ENCODE peak calls at places on chromosomes 7 and 10, in four cellular contexts. L is NT2/D1, T is K562, V is HCT116. J is an unnamed sample.

GRCh38 chr7:47901542-47901941 is 46.7 kb downstream of the PKD1L1 start:
- DNase-seq in L (no peak), T (no peak), V (no peak), J (no peak)

GRCh38 chr7:86961686-86962085 is 97.8 kb downstream of the ELAPOR2 start:
- DNase-seq in L (no peak), T (no peak), V (no peak), J (no peak)

GRCh38 chr7:44615149-44615611 is 8.8 kb downstream of the OGDH start:
- DNase-seq in L (no peak), T (peak), V (no peak), J (no peak)

GRCh38 chr10:31121074-31121685 is 89.5 kb upstream of the ZNF438 start:
- DNase-seq in L (no peak), T (no peak), V (no peak), J (no peak)

GRCh38 chr10:102611514-102612095 is 32.7 kb upstream of the TRIM8 start:
- DNase-seq in L (no peak), T (no peak), V (no peak), J (no peak)

GRCh38 chr7:98354511-98355249 is 46.2 kb downstream of the BAIAP2L1 start:
- DNase-seq in L (no peak), T (no peak), V (peak), J (no peak)

GRCh38 chr7:138527746-138528223 is 67.7 kb downstream of the TRIM24 start:
- DNase-seq in L (no peak), T (peak), V (peak), J (no peak)

GRCh38 chr10:71831646-71832552 is 19.2 kb downstream of the PSAP start:
- DNase-seq in L (no peak), T (no peak), V (no peak), J (no peak)

GRCh38 chr10:56469482-56469881 is 108.4 kb upstream of the ZWINT start:
- DNase-seq in L (no peak), T (no peak), V (no peak), J (no peak)

GRCh38 chr10:77801474-77802238 is 124.9 kb downstream of the DLG5 start:
- DNase-seq in L (no peak), T (no peak), V (no peak), J (peak)

GRCh38 chr10:133183646-133184378 is 23.8 kb downstream of the KNDC1 start:
- DNase-seq in L (no peak), T (no peak), V (no peak), J (no peak)

GRCh38 chr10:7260412-7260900 is 150.4 kb downstream of the SFMBT2 start:
- DNase-seq in L (peak), T (peak), V (peak), J (peak)

GRCh38 chr10:63268139-63268797 is 135.1 kb downstream of the NRBF2 start:
- DNase-seq in L (no peak), T (peak), V (no peak), J (no peak)

GRCh38 chr7:38241071-38241470 is 32.4 kb downstream of the TARP start:
- DNase-seq in L (no peak), T (no peak), V (no peak), J (no peak)

GRCh38 chr10:99976886-99977391 is 32.8 kb downstream of the DNMBP start:
- DNase-seq in L (no peak), T (no peak), V (peak), J (no peak)

GRCh38 chr10:110141747-110142625 is 65.4 kb upstream of the MXI1 start:
- DNase-seq in L (no peak), T (no peak), V (no peak), J (no peak)

GRCh38 chr10:73931767-73932624 is 21.1 kb downstream of the PLAU start:
- DNase-seq in L (no peak), T (peak), V (peak), J (peak)

GRCh38 chr10:90718185-90718584 is 139.7 kb downstream of the HTR7 start:
- DNase-seq in L (no peak), T (no peak), V (no peak), J (no peak)

GRCh38 chr7:1679966-1680730 is 10.1 kb downstream of the ELFN1 start:
- DNase-seq in L (no peak), T (no peak), V (no peak), J (no peak)

GRCh38 chr7:28203498-28204240 is 23.1 kb upstream of the JAZF1 start:
- DNase-seq in L (no peak), T (no peak), V (no peak), J (no peak)

GRCh38 chr7:84975586-84976185 is 211.2 kb downstream of the SEMA3D start:
- DNase-seq in L (no peak), T (no peak), V (no peak), J (no peak)

GRCh38 chr7:27581906-27582305 is 80.8 kb downstream of the HIBADH start:
- DNase-seq in L (no peak), T (no peak), V (no peak), J (no peak)

GRCh38 chr10:90935581-90936292 is 14.8 kb upstream of the ANKRD1 start:
- DNase-seq in L (no peak), T (no peak), V (no peak), J (no peak)

GRCh38 chr7:70303309-70303708 is 705.0 kb downstream of the AUTS2 start:
- DNase-seq in L (no peak), T (no peak), V (no peak), J (no peak)
- TF ChIP-seq ZNF274 in L (no peak), T (no peak), V (no peak), J (no peak)

DNA sequence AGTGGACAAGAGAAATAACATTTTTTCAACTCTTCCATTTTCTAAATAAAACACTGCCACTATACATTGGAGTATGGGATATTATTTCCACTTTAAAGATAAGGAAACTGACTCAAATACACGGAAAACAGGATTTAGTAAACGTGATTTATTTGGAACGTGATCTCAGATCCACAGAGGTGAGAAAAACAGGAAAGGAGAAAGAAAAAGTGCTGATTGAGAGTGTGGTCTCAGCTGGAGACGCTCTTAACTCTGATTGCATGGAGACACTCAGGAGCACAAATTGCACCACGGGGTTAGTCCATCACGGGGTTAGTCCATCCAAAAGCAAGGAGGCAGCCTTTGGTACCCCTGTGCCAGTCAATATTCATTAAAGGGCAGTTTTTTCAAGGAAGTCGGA is 142.5 kb downstream of the GNAT3 start:
- DNase-seq in L (no peak), T (no peak), V (no peak), J (no peak)
- TF ChIP-seq ZNF274 in L (no peak), T (no peak), V (no peak), J (no peak)

DNA sequence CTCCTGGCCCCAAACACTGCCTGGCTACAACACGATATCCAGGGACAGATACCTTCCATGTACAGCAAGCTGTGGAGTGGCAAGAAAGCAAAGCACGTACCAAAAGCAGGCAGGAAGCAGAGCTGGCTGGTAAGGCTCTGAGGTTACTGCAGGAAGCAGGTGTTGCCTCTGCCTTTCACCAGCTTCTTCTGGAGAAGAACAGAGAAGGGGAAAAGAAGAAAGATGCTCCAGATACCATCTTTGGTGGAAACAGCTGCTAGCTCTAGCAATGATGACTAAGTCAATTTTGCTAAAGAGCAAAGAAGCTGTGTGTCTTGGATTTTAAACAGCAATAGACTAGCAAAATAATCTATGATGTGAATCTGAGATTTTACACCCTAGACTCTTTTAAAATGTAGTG is 34.9 kb upstream of the PRSS1 start:
- DNase-seq in L (no peak), T (no peak), V (no peak), J (no peak)
- TF ChIP-seq ZNF274 in L (no peak), T (no peak), V (no peak), J (no peak)

GRCh38 chr10:93565421-93565820 is 1.0 kb upstream of the FFAR4 start:
- DNase-seq in L (no peak), T (no peak), V (no peak), J (no peak)

GRCh38 chr10:93566435-93567276 is at the start of gene FFAR4:
- DNase-seq in L (no peak), T (no peak), V (no peak), J (no peak)

GRCh38 chr10:93570383-93570782 is 3.9 kb downstream of the FFAR4 start:
- DNase-seq in L (no peak), T (no peak), V (no peak), J (no peak)

GRCh38 chr10:93567277-93568104 is 1.0 kb downstream of the FFAR4 start:
- DNase-seq in L (no peak), T (no peak), V (no peak), J (no peak)

GRCh38 chr10:93568105-93568390 is 1.6 kb downstream of the FFAR4 start:
- DNase-seq in L (no peak), T (no peak), V (no peak), J (no peak)
- TF ChIP-seq ZNF274 in L (no peak), T (no peak), V (no peak), J (no peak)

DNA sequence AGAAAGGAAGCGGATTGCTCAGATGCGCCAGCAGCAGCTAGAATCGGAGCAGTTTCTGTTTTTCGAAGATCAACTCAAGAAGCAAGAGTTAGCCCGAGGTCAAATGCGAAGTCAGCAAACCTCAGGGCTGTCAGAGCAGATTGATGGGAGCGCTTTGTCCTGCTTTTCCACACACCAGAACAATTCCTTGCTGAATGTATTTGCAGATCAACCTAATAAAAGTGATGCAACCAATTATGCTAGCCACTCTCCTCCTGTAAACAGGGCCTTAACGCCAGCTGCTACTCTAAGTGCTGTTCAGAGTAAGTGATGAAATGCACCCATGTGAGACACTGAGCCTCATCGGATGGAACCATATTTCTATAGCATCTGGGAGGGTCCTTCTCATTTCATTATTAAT is 33.1 kb downstream of the STAMBPL1 start:
- DNase-seq in L (no peak), T (no peak), V (no peak), J (no peak)
- TF ChIP-seq ZNF274 in L (no peak), T (no peak), V (no peak), J (no peak)

GRCh38 chr10:29032229-29032628 is 256.6 kb upstream of the LYZL1 start:
- DNase-seq in L (no peak), T (no peak), V (no peak), J (no peak)
- TF ChIP-seq ZNF274 in L (no peak), T (no peak), V (no peak), J (no peak)

DNA sequence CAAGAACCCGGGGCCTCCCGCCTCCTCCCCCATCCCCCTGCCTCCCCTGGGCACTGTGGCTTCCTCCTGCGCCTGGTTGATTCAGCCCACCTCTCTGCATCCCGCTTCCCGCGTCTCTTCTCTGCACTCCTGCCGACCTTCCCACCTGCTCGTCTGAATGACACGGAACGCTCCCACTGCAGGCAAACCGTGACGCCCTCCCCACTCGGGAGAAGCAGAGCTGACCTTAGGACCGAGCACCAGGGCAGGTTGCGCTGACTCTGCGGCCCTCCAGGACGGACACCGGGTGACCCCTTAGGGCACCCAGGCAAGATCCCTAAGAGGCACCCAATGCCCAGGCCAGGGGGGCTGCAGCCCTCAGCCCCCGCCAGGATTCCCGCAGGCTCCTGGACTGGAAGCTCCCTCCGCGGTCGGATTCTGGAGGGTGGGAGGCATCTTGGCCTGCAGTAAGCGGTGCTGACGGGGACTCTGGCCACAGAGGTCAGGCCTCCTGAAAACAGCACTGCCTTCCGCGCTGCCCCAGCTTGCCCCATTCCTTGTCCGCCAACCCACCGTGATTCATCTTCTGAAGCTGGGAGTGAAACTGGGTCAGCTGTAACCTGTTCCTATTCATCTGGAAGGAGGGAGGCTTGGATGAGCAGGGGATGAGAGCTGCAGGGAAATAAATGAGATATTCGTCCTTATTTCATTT is 965 bp downstream of the CALML3 start:
- DNase-seq in L (no peak), T (no peak), V (no peak), J (no peak)
- TF ChIP-seq ZNF274 in L (no peak), T (no peak), V (no peak), J (no peak)

GRCh38 chr7:131052285-131052942 is 275.3 kb upstream of the MKLN1 start:
- DNase-seq in L (no peak), T (no peak), V (no peak), J (no peak)
- TF ChIP-seq ZNF274 in L (no peak), T (no peak), V (no peak), J (no peak)

GRCh38 chr10:2476236-2476814 is 591.0 kb upstream of the PFKP start:
- DNase-seq in L (no peak), T (no peak), V (no peak), J (no peak)

GRCh38 chr10:2477154-2477553 is 590.2 kb upstream of the PFKP start:
- DNase-seq in L (peak), T (no peak), V (no peak), J (no peak)

DNA sequence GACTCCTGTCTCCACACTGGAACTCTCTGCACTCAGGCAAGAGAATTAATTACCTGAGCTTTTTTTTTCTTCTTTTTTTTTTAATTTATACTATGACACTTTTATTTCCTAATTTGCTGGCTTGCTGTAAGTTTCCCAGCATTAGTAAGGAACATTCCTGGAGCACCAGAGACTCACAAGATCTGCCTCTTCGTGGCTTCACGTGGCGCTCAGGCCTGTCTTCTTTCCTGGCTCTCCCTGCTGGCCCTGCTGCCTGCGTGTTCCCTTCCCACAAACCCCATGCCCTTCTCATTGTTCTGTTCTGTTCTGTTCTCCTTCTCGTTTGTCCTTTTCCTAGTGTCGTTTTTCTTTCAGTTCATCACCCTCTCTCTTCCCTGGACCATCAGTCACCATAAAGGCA is 591.6 kb upstream of the PFKP start:
- DNase-seq in L (no peak), T (no peak), V (no peak), J (no peak)
- TF ChIP-seq ZNF274 in L (no peak), T (no peak), V (no peak), J (no peak)

J was measured in GM12878.